ENCODE peak calls at places on chromosomes 4 and X, in four cellular contexts. C is HCT116, W is heart left ventricle, J is mammary epithelial cell. O is an unnamed sample.
A peak's percentile ranks its signal among the peaks of the same experiment; 100 is the strongest.

GRCh38 chr4:98939892-98940298 is 11.0 kb upstream of the EIF4E start:
- DNase-seq in C (peak; percentile 75), W (no peak), J (peak; percentile 49), O (no peak)

GRCh38 chrX:13115457-13115856 is 71.0 kb upstream of the FAM9C start:
- DNase-seq in C (no peak), W (no peak), J (no peak), O (no peak)

GRCh38 chr4:63618883-63619573 is 790.2 kb downstream of the TECRL start:
- DNase-seq in C (no peak), W (no peak), J (no peak), O (no peak)

GRCh38 chrX:65871671-65872311 is 168.1 kb downstream of the VSIG4 start:
- DNase-seq in C (peak; percentile 67), W (no peak), J (peak; percentile 84), O (no peak)

GRCh38 chrX:1657367-1658082 is 42.7 kb downstream of the ASMT start:
- DNase-seq in C (no peak), W (no peak), J (peak; percentile 82), O (peak; percentile 95)

GRCh38 chr4:135238940-135239339 is 1037.4 kb upstream of the PABPC4L start:
- DNase-seq in C (no peak), W (no peak), J (no peak), O (no peak)

GRCh38 chr4:13544556-13545393 is 467 bp upstream of the NKX3-2 start:
- DNase-seq in C (peak; percentile 81), W (no peak), J (peak; percentile 70), O (peak; percentile 95)

GRCh38 chrX:34382416-34382815 is 250.3 kb upstream of the FAM47A start:
- DNase-seq in C (no peak), W (no peak), J (peak; percentile 4), O (no peak)

GRCh38 chr4:139860435-139861024 is 194.9 kb downstream of the MGST2 start:
- DNase-seq in C (no peak), W (no peak), J (no peak), O (no peak)

GRCh38 chrX:17464196-17464595 is 89.2 kb downstream of the NHS start:
- DNase-seq in C (no peak), W (no peak), J (peak; percentile 77), O (no peak)

GRCh38 chr4:170476351-170476750 is 386.6 kb upstream of the AADAT start:
- DNase-seq in C (no peak), W (no peak), J (no peak), O (no peak)

GRCh38 chrX:130878350-130879341 is 24.4 kb downstream of the ENOX2 start:
- DNase-seq in C (peak; percentile 23), W (no peak), J (peak; percentile 85), O (no peak)

GRCh38 chr4:122038896-122039295 is 87.0 kb upstream of the TRPC3 start:
- DNase-seq in C (no peak), W (no peak), J (no peak), O (no peak)

GRCh38 chr4:73573794-73574528 is 46.3 kb downstream of the RASSF6 start:
- DNase-seq in C (peak; percentile 54), W (no peak), J (peak; percentile 52), O (peak; percentile 77)

GRCh38 chrX:15436220-15436619 is 52.0 kb upstream of the VEGFD start:
- DNase-seq in C (no peak), W (no peak), J (no peak), O (no peak)

GRCh38 chr4:151719045-151719743 is 41.6 kb downstream of the GATB start:
- DNase-seq in C (no peak), W (no peak), J (no peak), O (no peak)

GRCh38 chrX:123185714-123186113 is 1.6 kb downstream of the GRIA3 start:
- DNase-seq in C (no peak), W (no peak), J (no peak), O (no peak)

GRCh38 chr4:144658908-144659307 is 13.0 kb downstream of the HHIP start:
- DNase-seq in C (no peak), W (no peak), J (peak; percentile 14), O (no peak)

GRCh38 chrX:44314259-44314734 is 29.2 kb downstream of the EFHC2 start:
- DNase-seq in C (no peak), W (peak; percentile 61), J (peak; percentile 6), O (no peak)

GRCh38 chr4:16790508-16790907 is 107.9 kb downstream of the LDB2 start:
- DNase-seq in C (no peak), W (no peak), J (no peak), O (no peak)

DNA sequence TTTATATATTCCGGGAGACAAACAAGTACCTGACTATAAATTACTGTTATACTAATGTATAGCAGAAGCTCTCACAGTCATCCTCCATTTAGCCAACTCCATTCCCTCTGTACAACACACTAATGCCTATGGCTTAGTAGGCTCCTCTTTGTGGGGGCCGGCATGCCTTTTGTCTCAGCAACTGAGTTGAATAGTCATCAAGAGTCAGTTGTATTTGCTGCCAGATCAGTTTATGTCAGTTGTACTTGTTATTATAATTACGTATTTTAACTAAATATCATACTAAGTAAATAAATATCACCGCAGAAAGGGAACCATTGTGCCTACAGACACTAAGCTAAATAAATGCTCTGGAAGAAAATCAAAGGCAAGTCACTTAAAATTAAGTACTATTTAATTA is 9.9 kb downstream of the PRMT9 start:
- DNase-seq in C (no peak), W (no peak), J (no peak), O (no peak)
- H3K4me3 ChIP-seq in C (no peak overlapping the region), W (no peak overlapping the region), J (no peak overlapping the region), O (no peak overlapping the region)

GRCh38 chr4:6589444-6589843 is 14.5 kb downstream of the MAN2B2 start:
- DNase-seq in C (no peak), W (no peak), J (no peak), O (no peak)
- TF ChIP-seq CTCF in C (no peak), W (no peak), J (no peak), O (no peak)

GRCh38 chrX:47992093-47992375 is 11.8 kb downstream of the ZNF182 start:
- DNase-seq in C (no peak), W (no peak), J (no peak), O (no peak)
- H3K9me3 ChIP-seq in C (no peaks in the 10 kb centered on the region), W (peaks cover 6% of the 10 kb centered on the region), J (peaks cover 46% of the 10 kb centered on the region), O (no peaks in the 10 kb centered on the region)

GRCh38 chrX:48598645-48599044 is 1.4 kb downstream of the WDR13 start:
- DNase-seq in C (no peak), W (no peak), J (no peak), O (no peak)
- H3K4me3 ChIP-seq in C (peak overlapping the region; percentile 74), W (peak overlapping the region; percentile 68), J (peak overlapping the region; percentile 39), O (no peak overlapping the region)

GRCh38 chrX:153793291-153793690 is 884 bp downstream of the IDH3G start:
- DNase-seq in C (no peak), W (no peak), J (no peak), O (no peak)

GRCh38 chrX:153794897-153795816 is 689 bp downstream of the SSR4 start:
- DNase-seq in C (no peak), W (no peak), J (no peak), O (no peak)

GRCh38 chrX:153791104-153791852 is 2.9 kb downstream of the IDH3G start:
- DNase-seq in C (no peak), W (no peak), J (no peak), O (no peak)

GRCh38 chrX:153792368-153792767 is 1.8 kb downstream of the IDH3G start:
- DNase-seq in C (no peak), W (no peak), J (no peak), O (no peak)

DNA sequence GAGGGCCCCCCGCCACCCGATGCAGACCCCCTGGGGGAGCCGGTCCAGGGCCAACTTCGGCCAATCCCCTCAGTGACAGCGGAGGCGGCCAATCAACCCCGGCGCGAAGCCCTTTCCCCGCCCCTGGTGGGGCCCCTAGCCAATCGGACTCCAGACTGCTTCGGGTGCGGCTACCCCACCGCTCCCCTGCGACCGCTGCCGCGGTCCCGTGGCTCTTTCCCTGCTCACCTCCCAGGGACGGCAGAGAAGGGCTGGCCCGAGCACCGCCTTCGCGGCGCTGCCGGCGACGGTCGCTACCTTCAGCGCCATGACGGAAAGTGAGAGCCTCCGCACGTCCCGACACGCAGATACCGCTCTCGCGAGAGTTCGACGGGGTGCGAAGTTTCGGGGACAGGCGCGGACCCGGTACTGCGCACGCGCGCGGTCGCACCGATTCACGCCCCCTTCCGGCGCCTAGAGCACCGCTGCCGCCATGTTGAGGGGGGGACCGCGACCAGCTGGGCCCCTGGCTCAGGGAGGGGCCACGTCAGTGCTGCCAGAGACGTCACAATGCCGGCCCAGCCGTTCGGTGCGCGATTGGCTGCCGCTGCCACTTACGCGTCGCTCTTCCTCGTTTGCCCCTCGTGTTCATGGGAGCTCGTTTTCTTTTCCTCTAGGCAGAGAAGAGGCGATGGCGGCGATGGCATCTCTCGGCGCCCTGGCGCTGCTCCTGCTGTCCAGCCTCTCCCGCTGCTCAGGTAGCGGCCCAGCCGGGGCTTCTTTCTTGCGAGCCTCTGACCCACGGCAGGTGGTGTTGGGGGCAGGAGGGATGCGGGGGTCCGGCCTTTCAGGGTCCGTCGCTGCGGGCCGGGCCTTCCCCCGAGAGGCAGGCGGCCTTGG is at the start of the genes IDH3G and SSR4:
- DNase-seq in C (peak; percentile 78), W (peak; percentile 96), J (peak; percentile 88), O (peak; percentile 97)
- TF ChIP-seq CTCF in C (no peak), W (peak; percentile 9), J (no peak), O (peak; percentile 31)